ENCODE peak calls at places on chromosomes 11 and 22, in seven cellular contexts. One of them, this sample, is unnamed.

GRCh38 chr11:75966546-75967287 is 151.7 kb downstream of the UVRAG start:
- DNase-seq in stimulated activated CD8-positive, alpha-beta memory T cell treated with anti-CD3 and anti-CD28 coated beads, Interleukin-15, amount 100 ng/mL, for 48 hours: no peak
- DNase-seq in NCI-H524: no peak
- DNase-seq in caudate nucleus: no peak
- DNase-seq in breast epithelium: no peak
- DNase-seq in activated naive CD4-positive, alpha-beta T cell treated with anti-CD3 and anti-CD28 coated beads for 36 hours: no peak
- DNase-seq in nephron progenitor cell: no peak
- DNase-seq in this sample: no peak

GRCh38 chr11:37712246-37712645 is 1114.2 kb upstream of the RAG2 start:
- DNase-seq in breast epithelium: no peak
- DNase-seq in caudate nucleus: no peak
- DNase-seq in activated naive CD4-positive, alpha-beta T cell treated with anti-CD3 and anti-CD28 coated beads for 36 hours: no peak
- DNase-seq in stimulated activated CD8-positive, alpha-beta memory T cell treated with anti-CD3 and anti-CD28 coated beads, Interleukin-15, amount 100 ng/mL, for 48 hours: no peak
- DNase-seq in NCI-H524: peak
- DNase-seq in nephron progenitor cell: peak
- DNase-seq in this sample: no peak

GRCh38 chr11:125123194-125123946 is 11.9 kb upstream of the TMEM218 start:
- DNase-seq in nephron progenitor cell: no peak
- DNase-seq in breast epithelium: no peak
- DNase-seq in caudate nucleus: no peak
- DNase-seq in stimulated activated CD8-positive, alpha-beta memory T cell treated with anti-CD3 and anti-CD28 coated beads, Interleukin-15, amount 100 ng/mL, for 48 hours: no peak
- DNase-seq in NCI-H524: no peak
- DNase-seq in activated naive CD4-positive, alpha-beta T cell treated with anti-CD3 and anti-CD28 coated beads for 36 hours: no peak
- DNase-seq in this sample: no peak

GRCh38 chr11:111438168-111438567 is 59.1 kb upstream of the POU2AF1 start:
- DNase-seq in breast epithelium: no peak
- DNase-seq in stimulated activated CD8-positive, alpha-beta memory T cell treated with anti-CD3 and anti-CD28 coated beads, Interleukin-15, amount 100 ng/mL, for 48 hours: no peak
- DNase-seq in activated naive CD4-positive, alpha-beta T cell treated with anti-CD3 and anti-CD28 coated beads for 36 hours: no peak
- DNase-seq in nephron progenitor cell: no peak
- DNase-seq in NCI-H524: no peak
- DNase-seq in caudate nucleus: no peak
- DNase-seq in this sample: no peak

GRCh38 chr11:130894322-130895025 is 21.8 kb downstream of the SNX19 start:
- DNase-seq in activated naive CD4-positive, alpha-beta T cell treated with anti-CD3 and anti-CD28 coated beads for 36 hours: peak
- DNase-seq in NCI-H524: peak
- DNase-seq in stimulated activated CD8-positive, alpha-beta memory T cell treated with anti-CD3 and anti-CD28 coated beads, Interleukin-15, amount 100 ng/mL, for 48 hours: peak
- DNase-seq in caudate nucleus: peak
- DNase-seq in breast epithelium: peak
- DNase-seq in nephron progenitor cell: peak
- DNase-seq in this sample: peak

GRCh38 chr22:26805131-26805530 is 147.7 kb downstream of the MIAT start:
- DNase-seq in activated naive CD4-positive, alpha-beta T cell treated with anti-CD3 and anti-CD28 coated beads for 36 hours: no peak
- DNase-seq in nephron progenitor cell: no peak
- DNase-seq in breast epithelium: no peak
- DNase-seq in NCI-H524: no peak
- DNase-seq in stimulated activated CD8-positive, alpha-beta memory T cell treated with anti-CD3 and anti-CD28 coated beads, Interleukin-15, amount 100 ng/mL, for 48 hours: no peak
- DNase-seq in caudate nucleus: no peak
- DNase-seq in this sample: no peak

GRCh38 chr11:83044958-83045712 is 26.6 kb downstream of the RAB30 start:
- DNase-seq in breast epithelium: no peak
- DNase-seq in stimulated activated CD8-positive, alpha-beta memory T cell treated with anti-CD3 and anti-CD28 coated beads, Interleukin-15, amount 100 ng/mL, for 48 hours: no peak
- DNase-seq in nephron progenitor cell: no peak
- DNase-seq in activated naive CD4-positive, alpha-beta T cell treated with anti-CD3 and anti-CD28 coated beads for 36 hours: no peak
- DNase-seq in caudate nucleus: no peak
- DNase-seq in NCI-H524: no peak
- DNase-seq in this sample: no peak

GRCh38 chr22:27223317-27224177 is 566.2 kb downstream of the MIAT start:
- DNase-seq in nephron progenitor cell: no peak
- DNase-seq in breast epithelium: no peak
- DNase-seq in caudate nucleus: no peak
- DNase-seq in NCI-H524: no peak
- DNase-seq in activated naive CD4-positive, alpha-beta T cell treated with anti-CD3 and anti-CD28 coated beads for 36 hours: no peak
- DNase-seq in stimulated activated CD8-positive, alpha-beta memory T cell treated with anti-CD3 and anti-CD28 coated beads, Interleukin-15, amount 100 ng/mL, for 48 hours: no peak
- DNase-seq in this sample: no peak

GRCh38 chr11:36364551-36364950 is 68.5 kb downstream of the PRR5L start:
- DNase-seq in activated naive CD4-positive, alpha-beta T cell treated with anti-CD3 and anti-CD28 coated beads for 36 hours: no peak
- DNase-seq in caudate nucleus: no peak
- DNase-seq in stimulated activated CD8-positive, alpha-beta memory T cell treated with anti-CD3 and anti-CD28 coated beads, Interleukin-15, amount 100 ng/mL, for 48 hours: no peak
- DNase-seq in NCI-H524: no peak
- DNase-seq in nephron progenitor cell: no peak
- DNase-seq in breast epithelium: no peak
- DNase-seq in this sample: no peak

GRCh38 chr11:65918211-65919150 is at the start of gene C11orf68:
- DNase-seq in breast epithelium: peak
- DNase-seq in activated naive CD4-positive, alpha-beta T cell treated with anti-CD3 and anti-CD28 coated beads for 36 hours: no peak
- DNase-seq in stimulated activated CD8-positive, alpha-beta memory T cell treated with anti-CD3 and anti-CD28 coated beads, Interleukin-15, amount 100 ng/mL, for 48 hours: no peak
- DNase-seq in caudate nucleus: no peak
- DNase-seq in nephron progenitor cell: no peak
- DNase-seq in NCI-H524: no peak
- DNase-seq in this sample: no peak

GRCh38 chr11:2940930-2941821 is 12.0 kb upstream of the PHLDA2 start:
- DNase-seq in stimulated activated CD8-positive, alpha-beta memory T cell treated with anti-CD3 and anti-CD28 coated beads, Interleukin-15, amount 100 ng/mL, for 48 hours: no peak
- DNase-seq in activated naive CD4-positive, alpha-beta T cell treated with anti-CD3 and anti-CD28 coated beads for 36 hours: no peak
- DNase-seq in breast epithelium: no peak
- DNase-seq in caudate nucleus: no peak
- DNase-seq in NCI-H524: no peak
- DNase-seq in nephron progenitor cell: no peak
- DNase-seq in this sample: peak

GRCh38 chr11:70859180-70859579 is 393.2 kb downstream of the SHANK2 start:
- DNase-seq in nephron progenitor cell: no peak
- DNase-seq in caudate nucleus: no peak
- DNase-seq in NCI-H524: no peak
- DNase-seq in stimulated activated CD8-positive, alpha-beta memory T cell treated with anti-CD3 and anti-CD28 coated beads, Interleukin-15, amount 100 ng/mL, for 48 hours: no peak
- DNase-seq in activated naive CD4-positive, alpha-beta T cell treated with anti-CD3 and anti-CD28 coated beads for 36 hours: no peak
- DNase-seq in breast epithelium: no peak
- DNase-seq in this sample: no peak

GRCh38 chr11:44731685-44732411 is 5.1 kb downstream of the TSPAN18 start:
- DNase-seq in caudate nucleus: no peak
- DNase-seq in NCI-H524: peak
- DNase-seq in nephron progenitor cell: no peak
- DNase-seq in breast epithelium: no peak
- DNase-seq in stimulated activated CD8-positive, alpha-beta memory T cell treated with anti-CD3 and anti-CD28 coated beads, Interleukin-15, amount 100 ng/mL, for 48 hours: no peak
- DNase-seq in activated naive CD4-positive, alpha-beta T cell treated with anti-CD3 and anti-CD28 coated beads for 36 hours: no peak
- DNase-seq in this sample: no peak

GRCh38 chr11:47373876-47374820 is 4.2 kb downstream of the SPI1 start:
- DNase-seq in caudate nucleus: peak
- DNase-seq in breast epithelium: peak
- DNase-seq in activated naive CD4-positive, alpha-beta T cell treated with anti-CD3 and anti-CD28 coated beads for 36 hours: peak
- DNase-seq in stimulated activated CD8-positive, alpha-beta memory T cell treated with anti-CD3 and anti-CD28 coated beads, Interleukin-15, amount 100 ng/mL, for 48 hours: peak
- DNase-seq in NCI-H524: peak
- DNase-seq in nephron progenitor cell: peak
- DNase-seq in this sample: peak

GRCh38 chr22:34414467-34415440 is 494.5 kb upstream of the LARGE1 start:
- DNase-seq in nephron progenitor cell: peak
- DNase-seq in activated naive CD4-positive, alpha-beta T cell treated with anti-CD3 and anti-CD28 coated beads for 36 hours: peak
- DNase-seq in caudate nucleus: no peak
- DNase-seq in stimulated activated CD8-positive, alpha-beta memory T cell treated with anti-CD3 and anti-CD28 coated beads, Interleukin-15, amount 100 ng/mL, for 48 hours: no peak
- DNase-seq in breast epithelium: peak
- DNase-seq in NCI-H524: peak
- DNase-seq in this sample: no peak

GRCh38 chr11:109309153-109309552 is 112.8 kb upstream of the C11orf87 start:
- DNase-seq in stimulated activated CD8-positive, alpha-beta memory T cell treated with anti-CD3 and anti-CD28 coated beads, Interleukin-15, amount 100 ng/mL, for 48 hours: no peak
- DNase-seq in nephron progenitor cell: no peak
- DNase-seq in activated naive CD4-positive, alpha-beta T cell treated with anti-CD3 and anti-CD28 coated beads for 36 hours: no peak
- DNase-seq in breast epithelium: no peak
- DNase-seq in NCI-H524: no peak
- DNase-seq in caudate nucleus: no peak
- DNase-seq in this sample: no peak

GRCh38 chr22:41217553-41218157 is 12.5 kb downstream of the L3MBTL2 start:
- DNase-seq in activated naive CD4-positive, alpha-beta T cell treated with anti-CD3 and anti-CD28 coated beads for 36 hours: peak
- DNase-seq in stimulated activated CD8-positive, alpha-beta memory T cell treated with anti-CD3 and anti-CD28 coated beads, Interleukin-15, amount 100 ng/mL, for 48 hours: no peak
- DNase-seq in caudate nucleus: no peak
- DNase-seq in NCI-H524: no peak
- DNase-seq in breast epithelium: peak
- DNase-seq in nephron progenitor cell: no peak
- DNase-seq in this sample: peak

GRCh38 chr22:26589845-26590524 is at the start of gene TPST2:
- DNase-seq in NCI-H524: peak
- DNase-seq in breast epithelium: peak
- DNase-seq in caudate nucleus: peak
- DNase-seq in stimulated activated CD8-positive, alpha-beta memory T cell treated with anti-CD3 and anti-CD28 coated beads, Interleukin-15, amount 100 ng/mL, for 48 hours: peak
- DNase-seq in activated naive CD4-positive, alpha-beta T cell treated with anti-CD3 and anti-CD28 coated beads for 36 hours: peak
- DNase-seq in nephron progenitor cell: peak
- DNase-seq in this sample: peak

This sample was measured in upper lobe of left lung.